ENCODE peak calls at places on chromosomes 2 and 18, in seven cellular contexts. K is SJSA1, C is HFF-Myc, H is upper lobe of right lung, X is MM.1S, Z is AG10803, T is fibroblast of pulmonary artery. B is an unnamed sample.

GRCh38 chr2:84427235-84428138 is 31.6 kb downstream of the SUCLG1 start:
- DNase-seq in K (no peak), C (no peak), H (no peak), X (no peak), Z (peak), T (peak), B (no peak)

GRCh38 chr18:27143580-27144287 is 41.4 kb downstream of the CHST9 start:
- DNase-seq in K (no peak), C (no peak), H (no peak), X (no peak), Z (no peak), T (no peak), B (no peak)

GRCh38 chr18:44898536-44898935 is 217.8 kb downstream of the SETBP1 start:
- DNase-seq in K (no peak), C (no peak), H (no peak), X (no peak), Z (no peak), T (no peak), B (no peak)

GRCh38 chr2:8796878-8797550 is 40.4 kb downstream of the KIDINS220 start:
- DNase-seq in K (no peak), C (no peak), H (no peak), X (peak), Z (no peak), T (no peak), B (no peak)

GRCh38 chr18:48037481-48038271 is 107.2 kb upstream of the SMAD2 start:
- DNase-seq in K (no peak), C (no peak), H (no peak), X (no peak), Z (no peak), T (peak), B (no peak)

GRCh38 chr2:48569433-48569832 is 39.5 kb downstream of the STON1 start:
- DNase-seq in K (no peak), C (no peak), H (no peak), X (no peak), Z (no peak), T (peak), B (no peak)

GRCh38 chr2:14137643-14138042 is 494.9 kb upstream of the LRATD1 start:
- DNase-seq in K (no peak), C (no peak), H (no peak), X (no peak), Z (no peak), T (no peak), B (peak)

GRCh38 chr2:190458352-190459107 is 50.4 kb downstream of the MFSD6 start:
- DNase-seq in K (no peak), C (no peak), H (no peak), X (no peak), Z (no peak), T (no peak), B (no peak)

GRCh38 chr18:56389190-56389589 is 249.2 kb downstream of the TXNL1 start:
- DNase-seq in K (no peak), C (no peak), H (no peak), X (no peak), Z (no peak), T (no peak), B (no peak)

GRCh38 chr18:26091047-26091630 is 726 bp upstream of the SS18 start:
- DNase-seq in K (no peak), C (peak), H (no peak), X (peak), Z (no peak), T (no peak), B (no peak)

GRCh38 chr2:37555457-37555856 is 116.0 kb downstream of the CDC42EP3 start:
- DNase-seq in K (no peak), C (no peak), H (no peak), X (no peak), Z (no peak), T (no peak), B (no peak)

GRCh38 chr2:193695367-193695766 is 1500.6 kb upstream of the TMEFF2 start:
- DNase-seq in K (no peak), C (peak), H (no peak), X (peak), Z (peak), T (peak), B (peak)

GRCh38 chr2:195009202-195009601 is 647.8 kb upstream of the SLC39A10 start:
- DNase-seq in K (no peak), C (peak), H (no peak), X (no peak), Z (peak), T (peak), B (peak)

GRCh38 chr2:156562136-156562535 is 126.0 kb downstream of the GPD2 start:
- DNase-seq in K (no peak), C (no peak), H (no peak), X (no peak), Z (no peak), T (no peak), B (no peak)

GRCh38 chr2:211869134-211869533 is 669.5 kb downstream of the ERBB4 start:
- DNase-seq in K (no peak), C (no peak), H (no peak), X (no peak), Z (no peak), T (no peak), B (no peak)

GRCh38 chr18:46400449-46400848 is 256.6 kb downstream of the LOXHD1 start:
- DNase-seq in K (no peak), C (no peak), H (no peak), X (no peak), Z (no peak), T (no peak), B (no peak)

GRCh38 chr2:159146930-159147666 is 139.4 kb downstream of the WDSUB1 start:
- DNase-seq in K (no peak), C (no peak), H (peak), X (no peak), Z (no peak), T (no peak), B (peak)

GRCh38 chr2:55986700-55987440 is 63.3 kb upstream of the EFEMP1 start:
- DNase-seq in K (no peak), C (no peak), H (no peak), X (no peak), Z (peak), T (peak), B (no peak)

GRCh38 chr2:194822097-194822496 is 834.9 kb upstream of the SLC39A10 start:
- DNase-seq in K (no peak), C (no peak), H (no peak), X (no peak), Z (no peak), T (no peak), B (no peak)

GRCh38 chr2:26196683-26197418 is 24.0 kb downstream of the GAREM2 start:
- DNase-seq in K (no peak), C (no peak), H (no peak), X (peak), Z (no peak), T (no peak), B (no peak)

GRCh38 chr2:85765081-85765731 is 11.4 kb downstream of the ATOH8 start:
- DNase-seq in K (no peak), C (no peak), H (no peak), X (no peak), Z (no peak), T (no peak), B (no peak)

GRCh38 chr18:46051731-46052461 is 20.2 kb downstream of the PSTPIP2 start:
- DNase-seq in K (no peak), C (no peak), H (no peak), X (no peak), Z (peak), T (peak), B (no peak)

GRCh38 chr2:20288941-20289340 is 61.7 kb downstream of the PUM2 start:
- DNase-seq in K (no peak), C (peak), H (no peak), X (no peak), Z (peak), T (peak), B (peak)

GRCh38 chr18:75160315-75160714 is 48.6 kb downstream of the PTGR3 start:
- DNase-seq in K (no peak), C (no peak), H (no peak), X (no peak), Z (peak), T (no peak), B (no peak)

GRCh38 chr18:45733535-45733934 is 9.6 kb downstream of the SLC14A1 start:
- DNase-seq in K (no peak), C (no peak), H (no peak), X (no peak), Z (no peak), T (no peak), B (no peak)

GRCh38 chr18:9722691-9723090 is 14.6 kb downstream of the RAB31 start:
- DNase-seq in K (no peak), C (no peak), H (no peak), X (no peak), Z (peak), T (no peak), B (peak)

GRCh38 chr2:109468893-109469292 is 144.9 kb downstream of the SEPTIN10 start:
- DNase-seq in K (no peak), C (no peak), H (no peak), X (no peak), Z (no peak), T (no peak), B (no peak)

GRCh38 chr2:149490296-149490695 is 97.3 kb downstream of the MMADHC start:
- DNase-seq in K (no peak), C (peak), H (no peak), X (no peak), Z (peak), T (peak), B (peak)

GRCh38 chr2:208501217-208501616 is 94.6 kb downstream of the PTH2R start:
- DNase-seq in K (no peak), C (no peak), H (no peak), X (no peak), Z (no peak), T (no peak), B (no peak)

GRCh38 chr2:47617523-47618271 is 165.2 kb upstream of the MSH6 start:
- DNase-seq in K (no peak), C (no peak), H (no peak), X (no peak), Z (no peak), T (no peak), B (no peak)

GRCh38 chr2:143607446-143608110 is 478.4 kb downstream of the ARHGAP15 start:
- DNase-seq in K (no peak), C (no peak), H (no peak), X (no peak), Z (peak), T (peak), B (no peak)

GRCh38 chr18:62741118-62741566 is 25.8 kb downstream of the PHLPP1 start:
- DNase-seq in K (no peak), C (peak), H (no peak), X (no peak), Z (peak), T (peak), B (peak)

GRCh38 chr18:49658871-49659378 is 97.1 kb downstream of the LIPG start:
- DNase-seq in K (no peak), C (no peak), H (no peak), X (no peak), Z (no peak), T (no peak), B (no peak)

GRCh38 chr2:7572460-7572859 is 655.2 kb downstream of the RNF144A start:
- DNase-seq in K (no peak), C (no peak), H (no peak), X (no peak), Z (no peak), T (no peak), B (no peak)

GRCh38 chr18:28204154-28204553 is 27.2 kb upstream of the CDH2 start:
- DNase-seq in K (peak), C (peak), H (no peak), X (no peak), Z (peak), T (peak), B (peak)

GRCh38 chr2:240499309-240500301 is 58.2 kb downstream of the ANKMY1 start:
- DNase-seq in K (peak), C (no peak), H (peak), X (no peak), Z (no peak), T (no peak), B (no peak)

GRCh38 chr2:83017366-83018090 is 1441.6 kb downstream of the SUCLG1 start:
- DNase-seq in K (no peak), C (no peak), H (no peak), X (no peak), Z (no peak), T (peak), B (no peak)
- H3K4me3 ChIP-seq in K (no peak), C (no peak), H (no peak), X (no peak), Z (no peak), T (no peak), B (no peak)

DNA sequence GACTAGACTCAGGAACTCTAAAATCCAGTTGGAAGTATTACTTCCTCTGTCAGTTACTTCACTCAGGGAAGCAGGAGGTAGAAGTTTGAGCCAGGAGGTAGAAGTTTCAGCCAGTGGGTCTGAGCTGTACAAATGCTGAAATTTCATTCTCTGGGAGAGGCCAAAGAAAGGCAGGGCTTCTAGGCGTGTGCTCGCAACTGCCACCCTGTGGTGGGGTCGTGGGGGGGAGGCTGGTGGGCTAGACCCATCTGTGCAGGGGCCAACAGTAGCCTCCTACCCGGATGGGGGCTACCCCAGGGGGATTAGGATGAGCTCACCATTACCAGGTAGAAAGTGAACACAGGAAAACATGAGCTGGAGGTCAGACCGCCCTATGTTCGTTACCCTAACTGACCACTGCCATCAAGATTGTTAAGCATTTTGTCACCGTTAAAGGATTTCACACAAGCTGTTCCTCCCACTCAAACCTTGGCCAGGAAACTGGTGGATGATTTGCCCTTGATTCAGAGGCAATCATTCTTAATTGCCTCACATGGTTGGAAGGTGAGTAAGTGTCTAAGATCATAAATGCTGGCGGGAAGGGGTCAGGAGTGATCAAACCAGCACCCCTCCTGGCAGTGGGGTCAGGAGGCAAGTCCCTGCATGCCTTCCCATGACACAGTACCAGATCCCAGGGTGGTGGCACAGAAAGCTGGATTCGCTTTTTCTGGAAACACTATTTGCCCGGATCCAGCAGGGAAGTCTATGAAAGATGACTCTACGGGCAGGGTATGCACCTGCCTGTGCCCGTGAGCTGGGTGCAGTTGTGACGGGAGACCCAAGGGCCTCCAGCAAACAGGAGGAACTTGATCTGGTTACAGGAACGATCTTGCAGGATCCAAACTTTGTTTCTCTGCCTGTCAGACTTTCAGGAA is 5.2 kb upstream of the FHL2 start:
- DNase-seq in K (peak), C (no peak), H (no peak), X (no peak), Z (peak), T (peak), B (peak)
- H3K4me3 ChIP-seq in K (no peak), C (no peak), H (no peak), X (no peak), Z (peak), T (no peak), B (peak)

GRCh38 chr2:102010767-102011351 is 19.1 kb downstream of the IL1R2 start:
- DNase-seq in K (no peak), C (no peak), H (no peak), X (no peak), Z (no peak), T (peak), B (no peak)

GRCh38 chr2:102014041-102014345 is 22.2 kb downstream of the IL1R2 start:
- DNase-seq in K (no peak), C (no peak), H (no peak), X (no peak), Z (no peak), T (no peak), B (no peak)

GRCh38 chr2:102013200-102014040 is 21.7 kb downstream of the IL1R2 start:
- DNase-seq in K (no peak), C (no peak), H (no peak), X (no peak), Z (no peak), T (peak), B (no peak)

GRCh38 chr2:102009557-102009956 is 17.8 kb downstream of the IL1R2 start:
- DNase-seq in K (no peak), C (no peak), H (no peak), X (no peak), Z (no peak), T (no peak), B (no peak)

GRCh38 chr2:102012061-102012460 is 20.3 kb downstream of the IL1R2 start:
- DNase-seq in K (no peak), C (no peak), H (no peak), X (no peak), Z (no peak), T (no peak), B (no peak)
- H3K4me3 ChIP-seq in K (no peak), C (no peak), H (no peak), X (no peak), Z (no peak), T (no peak), B (no peak)

GRCh38 chr2:218583983-218584850 is 15.6 kb downstream of the CNOT9 start:
- DNase-seq in K (no peak), C (no peak), H (no peak), X (no peak), Z (no peak), T (no peak), B (no peak)

GRCh38 chr2:218577482-218578220 is 9.0 kb downstream of the CNOT9 start:
- DNase-seq in K (no peak), C (no peak), H (no peak), X (no peak), Z (no peak), T (no peak), B (no peak)

GRCh38 chr2:218585541-218585940 is 16.9 kb downstream of the CNOT9 start:
- DNase-seq in K (no peak), C (no peak), H (no peak), X (no peak), Z (no peak), T (no peak), B (no peak)

GRCh38 chr2:218578272-218578877 is 9.7 kb downstream of the CNOT9 start:
- DNase-seq in K (no peak), C (no peak), H (no peak), X (no peak), Z (no peak), T (no peak), B (no peak)

DNA sequence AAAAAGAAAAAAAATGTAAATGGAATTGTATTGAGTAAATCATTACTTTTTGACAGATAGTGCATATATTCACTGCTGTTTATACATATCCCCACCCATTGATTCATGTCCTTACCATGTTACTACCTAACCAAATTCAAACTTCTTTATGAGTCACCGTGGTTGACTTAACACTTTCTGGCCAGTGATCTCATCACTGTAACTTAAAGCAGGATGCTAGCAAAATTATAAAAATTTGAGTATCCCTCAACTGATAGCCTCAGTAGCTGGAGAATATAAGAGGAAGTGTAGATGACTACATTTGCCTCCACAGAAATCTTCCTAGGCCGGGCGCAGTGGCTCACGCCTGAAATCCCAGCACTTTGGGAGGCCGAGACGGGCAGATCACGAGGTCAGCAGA is 13.4 kb downstream of the CNOT9 start:
- DNase-seq in K (no peak), C (no peak), H (no peak), X (no peak), Z (peak), T (peak), B (peak)
- H3K4me3 ChIP-seq in K (no peak), C (no peak), H (no peak), X (no peak), Z (no peak), T (no peak), B (peak)

GRCh38 chr2:222751821-222752719 is 80.6 kb downstream of the MOGAT1 start:
- DNase-seq in K (no peak), C (no peak), H (no peak), X (no peak), Z (no peak), T (no peak), B (no peak)
- H3K4me3 ChIP-seq in K (no peak), C (no peak), H (no peak), X (no peak), Z (no peak), T (no peak), B (no peak)

DNA sequence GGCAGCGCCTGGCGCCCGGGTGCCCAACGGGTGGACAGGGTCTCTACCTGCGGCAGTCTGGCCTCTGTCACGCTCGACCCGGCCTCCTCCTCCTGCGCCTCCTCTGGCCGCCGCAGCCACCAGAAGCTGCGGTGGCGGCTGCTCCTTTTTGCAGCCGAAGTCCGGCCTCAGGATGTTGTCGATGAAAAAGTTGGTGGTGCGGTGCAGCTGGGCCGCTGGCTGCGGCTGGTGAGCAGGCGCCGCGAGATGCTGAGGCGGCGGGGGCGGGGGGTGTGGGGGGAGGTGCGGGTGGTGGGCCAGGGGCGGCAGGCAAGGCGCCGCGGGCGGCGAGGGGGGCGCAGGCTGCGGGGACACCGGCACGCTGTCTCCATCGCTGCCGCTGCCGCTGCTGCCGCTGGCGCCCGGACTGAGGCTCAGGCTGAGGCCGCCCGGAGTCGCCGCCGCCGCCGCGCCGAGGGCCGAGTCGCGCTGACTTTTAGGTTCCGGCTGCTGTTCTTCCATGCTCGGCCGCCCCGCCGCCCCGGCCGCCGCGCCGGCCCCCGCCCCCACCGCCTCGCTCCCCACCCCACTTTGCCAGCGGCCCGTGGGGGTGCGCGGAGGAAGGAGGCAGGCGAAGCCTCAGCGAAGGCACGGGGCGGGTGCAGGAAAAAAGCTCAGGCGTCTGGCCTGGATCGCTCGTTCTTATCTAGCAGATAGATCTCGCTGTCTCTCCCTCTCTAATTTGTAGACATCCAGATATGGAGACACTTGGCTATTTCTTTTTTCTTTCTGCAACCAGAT is 591 bp downstream of the EN1 start:
- DNase-seq in K (no peak), C (no peak), H (no peak), X (no peak), Z (peak), T (no peak), B (peak)
- H3K4me3 ChIP-seq in K (peak), C (no peak), H (no peak), X (no peak), Z (peak), T (peak), B (peak)

GRCh38 chr2:173300458-173300857 is 54.2 kb upstream of the CDCA7 start:
- DNase-seq in K (no peak), C (no peak), H (no peak), X (no peak), Z (no peak), T (no peak), B (no peak)
- H3K4me3 ChIP-seq in K (no peak), C (no peak), H (no peak), X (no peak), Z (no peak), T (no peak), B (no peak)

B was measured in PC-3.